ENCODE peak calls at places on chromosomes 11 and 22, in nine cellular contexts. N, S, B, W, I, O, A, Y and E are unnamed samples.

GRCh38 chr11:33375688-33376311 is 118.6 kb downstream of the HIPK3 start:
- DNase-seq in A (peak), B (peak), Y (peak), W (peak), N (no peak), I (no peak), S (no peak), O (peak), E (no peak)

GRCh38 chr11:120859552-120860295 is 164.2 kb upstream of the TBCEL start:
- DNase-seq in Y (no peak), N (no peak), W (no peak), O (no peak), I (no peak), A (no peak), S (no peak), B (no peak), E (no peak)

GRCh38 chr11:133636686-133637085 is 104.4 kb upstream of the OPCML start:
- DNase-seq in I (no peak), B (no peak), O (no peak), A (peak), W (no peak), S (no peak), N (no peak), Y (no peak), E (no peak)

GRCh38 chr11:44746894-44747293 is 20.1 kb downstream of the TSPAN18 start:
- DNase-seq in Y (no peak), O (no peak), W (no peak), S (no peak), I (peak), B (no peak), A (no peak), N (no peak), E (peak)

GRCh38 chr11:133706925-133707794 is 138.2 kb downstream of the SPATA19 start:
- DNase-seq in N (no peak), W (no peak), Y (no peak), A (no peak), O (no peak), S (no peak), B (no peak), I (no peak), E (no peak)

GRCh38 chr11:126408496-126408895 is 53.0 kb downstream of the ST3GAL4 start:
- DNase-seq in I (peak), S (no peak), W (no peak), B (no peak), O (no peak), Y (no peak), N (no peak), A (no peak), E (no peak)

GRCh38 chr11:69941546-69942332 is 122.5 kb upstream of the FGF3 start:
- DNase-seq in I (no peak), O (no peak), B (no peak), W (no peak), Y (no peak), S (no peak), A (no peak), N (no peak), E (no peak)

GRCh38 chr11:134477486-134477885 is 65.4 kb upstream of the B3GAT1 start:
- DNase-seq in W (no peak), S (no peak), I (no peak), B (no peak), Y (no peak), N (no peak), O (no peak), A (peak), E (no peak)

GRCh38 chr11:92240946-92241345 is 16.3 kb downstream of the FAT3 start:
- DNase-seq in W (no peak), N (no peak), S (no peak), Y (no peak), A (peak), I (no peak), B (no peak), O (no peak), E (no peak)

GRCh38 chr11:1049071-1049405 is 12.5 kb upstream of the MUC6 start:
- DNase-seq in S (no peak), O (no peak), A (no peak), B (no peak), N (no peak), I (no peak), W (no peak), Y (no peak), E (no peak)

GRCh38 chr22:43546186-43546585 is 134.4 kb downstream of the MPPED1 start:
- DNase-seq in N (no peak), O (no peak), B (no peak), Y (no peak), S (no peak), A (no peak), I (no peak), W (no peak), E (no peak)

GRCh38 chr11:1197431-1197885 is 25.4 kb upstream of the MUC5B start:
- DNase-seq in N (no peak), A (no peak), O (no peak), B (no peak), W (peak), Y (no peak), I (no peak), S (no peak), E (peak)

GRCh38 chr11:30128269-30128932 is 102.4 kb upstream of the FSHB start:
- DNase-seq in A (peak), I (no peak), W (peak), B (peak), O (peak), Y (peak), S (peak), N (peak), E (no peak)

GRCh38 chr22:43750751-43751150 is 61.4 kb downstream of the EFCAB6 start:
- DNase-seq in I (no peak), O (no peak), B (no peak), N (no peak), Y (no peak), W (no peak), S (no peak), A (no peak), E (no peak)

GRCh38 chr22:36331912-36332622 is 55.7 kb downstream of the MYH9 start:
- DNase-seq in W (peak), Y (peak), N (no peak), S (peak), B (peak), I (peak), A (no peak), O (peak), E (peak)

GRCh38 chr11:106238704-106239360 is 161.4 kb downstream of the AASDHPPT start:
- DNase-seq in A (no peak), N (no peak), W (no peak), I (no peak), B (no peak), Y (peak), O (no peak), S (no peak), E (no peak)

GRCh38 chr11:12767022-12767421 is 92.8 kb downstream of the TEAD1 start:
- DNase-seq in Y (no peak), B (no peak), W (no peak), O (no peak), A (no peak), S (no peak), I (no peak), N (no peak), E (no peak)

GRCh38 chr11:19907839-19908238 is 195.2 kb downstream of the NAV2 start:
- DNase-seq in O (no peak), B (no peak), N (no peak), Y (no peak), W (no peak), A (no peak), S (no peak), I (no peak), E (peak)

GRCh38 chr11:77401486-77402217 is 72.2 kb downstream of the PAK1 start:
- DNase-seq in O (no peak), S (no peak), B (no peak), N (no peak), I (no peak), Y (no peak), A (no peak), W (no peak), E (no peak)

GRCh38 chr11:123454796-123455195 is 24.7 kb downstream of the GRAMD1B start:
- DNase-seq in A (no peak), W (no peak), B (no peak), S (no peak), Y (no peak), O (no peak), I (no peak), N (no peak), E (no peak)

GRCh38 chr22:50699754-50700386 is 27.2 kb downstream of the SHANK3 start:
- DNase-seq in N (no peak), I (peak), O (no peak), Y (no peak), W (no peak), A (peak), B (no peak), S (no peak), E (no peak)

GRCh38 chr11:118092907-118093571 is 6.3 kb upstream of the SMIM35 start:
- DNase-seq in O (no peak), S (no peak), N (no peak), W (no peak), B (no peak), Y (no peak), I (no peak), A (no peak), E (no peak)

GRCh38 chr11:126956664-126957063 is 43.9 kb downstream of the KIRREL3 start:
- DNase-seq in A (no peak), W (no peak), Y (no peak), B (no peak), S (no peak), N (no peak), O (no peak), I (no peak), E (no peak)

GRCh38 chr11:61760946-61761345 is 8.5 kb downstream of the MYRF start:
- DNase-seq in A (no peak), B (no peak), Y (no peak), O (no peak), N (no peak), S (no peak), W (no peak), I (no peak), E (no peak)

GRCh38 chr11:82992219-82992618 is 79.5 kb downstream of the RAB30 start:
- DNase-seq in I (no peak), N (no peak), B (no peak), S (no peak), A (no peak), Y (no peak), W (no peak), O (no peak), E (peak)